ENCODE peak calls at places on chromosomes 6 and 20, in ten cellular contexts. G is psoas muscle; J is AG09309; P is foreskin fibroblast; W is IMR-90; C is CD8-positive, alpha-beta T cell; N is GM12865; S is colonic mucosa; M is AG10803; V is MM.1S. H is an unnamed sample.

GRCh38 chr6:31037692-31038091 is 27.4 kb downstream of the MUC22 start:
- DNase-seq in G (no peak), J (peak), P (peak), W (peak), C (no peak), N (no peak), S (no peak), M (peak), V (no peak), H (peak)

GRCh38 chr6:85191656-85192055 is 258.2 kb upstream of the NT5E start:
- DNase-seq in G (no peak), J (peak), P (peak), W (peak), C (no peak), N (no peak), S (no peak), M (peak), V (no peak), H (no peak)

GRCh38 chr20:14295238-14295637 is 42.2 kb downstream of the FLRT3 start:
- DNase-seq in G (no peak), J (no peak), P (no peak), W (no peak), C (no peak), N (peak), S (no peak), M (no peak), V (no peak), H (no peak)

GRCh38 chr20:24388828-24389325 is 80.6 kb upstream of the SYNDIG1 start:
- DNase-seq in G (no peak), J (no peak), P (no peak), W (no peak), C (no peak), N (no peak), S (no peak), M (no peak), V (no peak), H (no peak)

GRCh38 chr6:75412937-75413662 is 80.5 kb downstream of the FILIP1 start:
- DNase-seq in G (no peak), J (no peak), P (no peak), W (peak), C (no peak), N (no peak), S (no peak), M (no peak), V (no peak), H (no peak)

GRCh38 chr6:119264854-119265397 is 84.6 kb downstream of the MAN1A1 start:
- DNase-seq in G (no peak), J (no peak), P (no peak), W (no peak), C (no peak), N (no peak), S (no peak), M (no peak), V (no peak), H (no peak)

GRCh38 chr6:43932259-43932900 is 162.4 kb downstream of the VEGFA start:
- DNase-seq in G (peak), J (no peak), P (no peak), W (no peak), C (no peak), N (no peak), S (no peak), M (no peak), V (no peak), H (no peak)

GRCh38 chr6:99016355-99016754 is 68.6 kb upstream of the FBXL4 start:
- DNase-seq in G (no peak), J (no peak), P (peak), W (peak), C (no peak), N (peak), S (no peak), M (peak), V (peak), H (peak)

GRCh38 chr6:31663087-31663960 is 1.5 kb downstream of the GPANK1 start:
- DNase-seq in G (no peak), J (no peak), P (no peak), W (peak), C (no peak), N (no peak), S (no peak), M (no peak), V (no peak), H (no peak)

GRCh38 chr6:33983721-33984465 is 162.0 kb downstream of the GRM4 start:
- DNase-seq in G (no peak), J (no peak), P (no peak), W (no peak), C (no peak), N (no peak), S (peak), M (no peak), V (no peak), H (no peak)

GRCh38 chr20:9214676-9215075 is 145.8 kb downstream of the PLCB4 start:
- DNase-seq in G (no peak), J (peak), P (peak), W (peak), C (no peak), N (no peak), S (no peak), M (peak), V (no peak), H (peak)

GRCh38 chr6:142968601-142969000 is 23.6 kb upstream of the HIVEP2 start:
- DNase-seq in G (no peak), J (no peak), P (no peak), W (no peak), C (no peak), N (no peak), S (no peak), M (no peak), V (no peak), H (no peak)

GRCh38 chr20:63254536-63255384 is 497 bp upstream of the NKAIN4 start:
- DNase-seq in G (no peak), J (no peak), P (no peak), W (no peak), C (no peak), N (no peak), S (no peak), M (no peak), V (no peak), H (no peak)

GRCh38 chr6:130211697-130212096 is 11.1 kb downstream of the SAMD3 start:
- DNase-seq in G (no peak), J (no peak), P (no peak), W (no peak), C (no peak), N (no peak), S (no peak), M (no peak), V (no peak), H (no peak)
- H3K4me3 ChIP-seq in G (no peak), J (no peak), P (no peak), W (no peak), C (peak), N (no peak), S (no peak), M (no peak), V (no peak), H (no peak)

GRCh38 chr20:4617484-4617883 is 104.2 kb upstream of the PRND start:
- DNase-seq in G (no peak), J (no peak), P (no peak), W (no peak), C (no peak), N (no peak), S (no peak), M (no peak), V (no peak), H (no peak)
- H3K4me3 ChIP-seq in G (no peak), J (no peak), P (no peak), W (no peak), C (no peak), N (no peak), S (no peak), M (no peak), V (no peak), H (no peak)

GRCh38 chr6:133889557-133890301 is 816 bp downstream of the TCF21 start:
- DNase-seq in G (no peak), J (no peak), P (no peak), W (peak), C (no peak), N (no peak), S (no peak), M (peak), V (no peak), H (no peak)
- H3K4me3 ChIP-seq in G (peak), J (no peak), P (peak), W (peak), C (no peak), N (no peak), S (peak), M (peak), V (no peak), H (peak)

GRCh38 chr6:157991067-157991432 is 9.4 kb downstream of the SYNJ2 start:
- DNase-seq in G (no peak), J (no peak), P (no peak), W (no peak), C (no peak), N (no peak), S (no peak), M (no peak), V (no peak), H (no peak)
- H3K4me3 ChIP-seq in G (no peak), J (no peak), P (no peak), W (no peak), C (no peak), N (no peak), S (no peak), M (no peak), V (no peak), H (no peak)

DNA sequence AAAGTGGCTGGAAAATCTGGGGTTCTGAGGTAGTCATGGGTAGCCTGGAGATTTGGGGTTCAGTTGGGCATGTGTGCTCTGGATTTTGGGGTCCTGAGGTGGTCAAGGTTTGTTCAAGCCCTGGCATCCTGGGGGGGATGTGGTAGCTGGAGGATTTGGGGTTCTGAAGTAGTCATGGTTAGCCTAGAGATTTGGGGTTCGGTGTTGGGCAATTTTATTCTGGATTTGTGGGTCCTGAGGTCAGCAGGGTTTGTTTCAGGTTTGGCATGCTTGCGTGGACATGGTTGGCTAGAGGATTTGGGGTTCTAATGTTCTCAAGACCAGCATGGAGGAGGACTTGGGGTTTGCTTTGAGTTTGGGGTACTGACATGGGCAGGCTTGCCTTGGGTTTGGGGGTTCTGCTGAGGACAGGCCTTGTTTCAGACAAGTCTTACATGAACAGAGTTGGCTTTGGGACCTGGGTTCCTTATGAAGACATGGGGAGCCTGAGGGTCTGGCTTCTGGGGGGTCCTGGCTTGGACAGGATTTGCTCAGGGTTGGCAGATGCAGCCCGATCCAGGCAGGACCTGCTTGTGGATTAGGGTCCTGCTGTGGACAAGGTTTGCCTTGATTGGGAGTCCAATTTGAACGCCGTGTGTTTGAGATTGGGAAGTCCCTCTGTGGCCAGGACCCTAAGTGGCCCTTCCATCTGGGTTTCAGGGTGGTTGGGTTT is 906 bp downstream of the ANKRD60 start:
- DNase-seq in G (no peak), J (no peak), P (no peak), W (no peak), C (no peak), N (no peak), S (no peak), M (no peak), V (no peak), H (no peak)
- H3K4me3 ChIP-seq in G (no peak), J (no peak), P (no peak), W (no peak), C (no peak), N (no peak), S (no peak), M (no peak), V (no peak), H (peak)

GRCh38 chr6:10586302-10586701 is 65.2 kb downstream of the GCNT2 start:
- DNase-seq in G (no peak), J (no peak), P (no peak), W (no peak), C (no peak), N (no peak), S (no peak), M (no peak), V (no peak), H (no peak)
- H3K4me3 ChIP-seq in G (no peak), J (no peak), P (no peak), W (no peak), C (no peak), N (no peak), S (no peak), M (no peak), V (no peak), H (no peak)

DNA sequence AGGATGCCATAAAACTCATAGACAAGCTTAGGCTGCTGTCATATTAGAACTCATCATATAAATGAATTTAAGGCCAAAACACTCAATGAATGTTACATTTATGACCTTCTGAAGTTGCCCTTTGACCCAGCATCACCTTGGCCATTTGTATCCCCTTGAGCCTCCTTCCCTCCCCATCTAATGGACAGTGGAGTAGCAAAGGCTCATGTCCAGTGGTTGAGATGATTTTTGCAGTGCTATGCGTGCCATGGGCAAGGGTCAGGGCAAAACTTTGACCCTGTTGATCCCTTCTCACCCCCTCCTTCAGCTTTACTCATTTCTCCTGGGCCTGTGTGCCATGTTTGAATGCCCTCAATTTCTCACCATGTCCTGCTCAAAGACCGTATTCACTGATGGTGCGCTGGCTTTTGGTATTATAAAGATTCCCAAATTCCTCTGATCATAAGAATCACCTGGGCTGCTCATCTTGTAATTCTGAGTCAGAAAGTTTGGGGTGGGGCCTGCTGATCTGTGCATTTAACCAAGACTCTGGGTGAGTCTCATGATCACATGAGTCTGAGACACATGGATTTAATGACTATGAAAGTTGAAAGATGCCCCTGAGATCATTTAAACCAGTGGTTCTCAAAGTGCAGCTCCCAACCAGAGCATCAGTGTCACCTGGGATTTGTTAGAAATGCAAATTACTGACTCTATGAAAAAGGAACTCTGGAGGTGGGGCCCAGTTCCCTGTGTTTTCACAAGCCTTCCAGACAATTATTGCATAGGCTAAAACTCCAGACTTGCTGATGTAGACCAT is 57.5 kb upstream of the IL20RA start:
- DNase-seq in G (no peak), J (no peak), P (no peak), W (no peak), C (no peak), N (peak), S (no peak), M (no peak), V (peak), H (no peak)
- H3K4me3 ChIP-seq in G (no peak), J (no peak), P (no peak), W (no peak), C (no peak), N (no peak), S (no peak), M (no peak), V (no peak), H (no peak)

DNA sequence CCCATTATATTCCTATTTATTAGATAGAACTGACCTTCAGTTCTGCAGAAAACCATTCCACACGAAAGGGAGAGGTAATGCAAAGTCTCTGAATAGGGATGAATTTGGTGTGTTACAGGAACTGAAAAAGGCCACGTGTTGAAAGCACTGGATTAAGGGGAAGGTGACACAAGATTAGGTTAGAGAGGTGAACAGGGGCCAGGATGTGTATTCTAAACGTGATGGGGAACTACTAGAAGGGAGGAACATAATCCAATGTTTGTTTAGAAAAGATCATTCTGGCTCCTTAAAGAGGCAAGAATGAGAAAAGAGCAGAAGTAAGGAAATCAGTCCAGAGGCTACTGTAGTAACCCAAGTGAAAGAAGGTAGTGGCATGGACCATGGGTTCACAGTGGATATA is 6.3 kb upstream of the ZKSCAN8 start:
- DNase-seq in G (no peak), J (no peak), P (no peak), W (no peak), C (no peak), N (peak), S (no peak), M (no peak), V (no peak), H (no peak)
- H3K4me3 ChIP-seq in G (peak), J (no peak), P (peak), W (no peak), C (no peak), N (peak), S (no peak), M (peak), V (peak), H (no peak)

H was measured in skeletal muscle cell.